ENCODE peak calls at places on chromosomes 13 and 19, in ten cellular contexts. One of them, this sample, is unnamed.

GRCh38 chr13:49681837-49682236 is 9.4 kb downstream of the EBPL start:
- DNase-seq in CD4-positive, alpha-beta memory T cell: no peak
- DNase-seq in CD8-positive, alpha-beta T cell: no peak
- DNase-seq in fibroblast of mammary gland: peak; percentile 46
- DNase-seq in amniotic stem cell: no peak
- DNase-seq in stimulated activated CD4-positive, alpha-beta T cell treated with anti-CD3 and anti-CD28 coated beads, Interleukin-12 subunit alpha, Interleukin-12 subunit beta, amount 100 ng/mL, for 4 hours: no peak
- DNase-seq in T-cell: no peak
- DNase-seq in left ventricle myocardium superior: no peak
- DNase-seq in left colon: no peak
- DNase-seq in nucleus accumbens: no peak
- DNase-seq in this sample: no peak

GRCh38 chr19:39532233-39533002 is at the start of gene EID2B:
- DNase-seq in CD8-positive, alpha-beta T cell: peak; percentile 83
- DNase-seq in fibroblast of mammary gland: peak; percentile 96
- DNase-seq in nucleus accumbens: peak; percentile 95
- DNase-seq in left colon: peak; percentile 92
- DNase-seq in amniotic stem cell: peak; percentile 86
- DNase-seq in stimulated activated CD4-positive, alpha-beta T cell treated with anti-CD3 and anti-CD28 coated beads, Interleukin-12 subunit alpha, Interleukin-12 subunit beta, amount 100 ng/mL, for 4 hours: peak; percentile 96
- DNase-seq in T-cell: peak; percentile 88
- DNase-seq in CD4-positive, alpha-beta memory T cell: peak; percentile 93
- DNase-seq in left ventricle myocardium superior: peak; percentile 99
- DNase-seq in this sample: peak; percentile 88

GRCh38 chr19:39130337-39131254 is 5.0 kb downstream of the PAK4 start:
- DNase-seq in left ventricle myocardium superior: no peak
- DNase-seq in left colon: no peak
- DNase-seq in CD4-positive, alpha-beta memory T cell: no peak
- DNase-seq in nucleus accumbens: no peak
- DNase-seq in stimulated activated CD4-positive, alpha-beta T cell treated with anti-CD3 and anti-CD28 coated beads, Interleukin-12 subunit alpha, Interleukin-12 subunit beta, amount 100 ng/mL, for 4 hours: no peak
- DNase-seq in T-cell: no peak
- DNase-seq in fibroblast of mammary gland: no peak
- DNase-seq in CD8-positive, alpha-beta T cell: no peak
- DNase-seq in amniotic stem cell: no peak
- DNase-seq in this sample: no peak

GRCh38 chr13:39862891-39863290 is 207.4 kb downstream of the COG6 start:
- DNase-seq in T-cell: no peak
- DNase-seq in nucleus accumbens: no peak
- DNase-seq in amniotic stem cell: no peak
- DNase-seq in stimulated activated CD4-positive, alpha-beta T cell treated with anti-CD3 and anti-CD28 coated beads, Interleukin-12 subunit alpha, Interleukin-12 subunit beta, amount 100 ng/mL, for 4 hours: no peak
- DNase-seq in left colon: no peak
- DNase-seq in fibroblast of mammary gland: no peak
- DNase-seq in CD8-positive, alpha-beta T cell: no peak
- DNase-seq in left ventricle myocardium superior: no peak
- DNase-seq in CD4-positive, alpha-beta memory T cell: no peak
- DNase-seq in this sample: no peak

GRCh38 chr19:29927944-29928669 is 13.9 kb upstream of the URI1 start:
- DNase-seq in left colon: no peak
- DNase-seq in nucleus accumbens: peak; percentile 8
- DNase-seq in CD8-positive, alpha-beta T cell: no peak
- DNase-seq in CD4-positive, alpha-beta memory T cell: no peak
- DNase-seq in amniotic stem cell: no peak
- DNase-seq in left ventricle myocardium superior: no peak
- DNase-seq in stimulated activated CD4-positive, alpha-beta T cell treated with anti-CD3 and anti-CD28 coated beads, Interleukin-12 subunit alpha, Interleukin-12 subunit beta, amount 100 ng/mL, for 4 hours: no peak
- DNase-seq in T-cell: no peak
- DNase-seq in fibroblast of mammary gland: no peak
- DNase-seq in this sample: no peak

GRCh38 chr19:50172726-50173125 is 9.6 kb upstream of the IZUMO2 start:
- DNase-seq in T-cell: no peak
- DNase-seq in nucleus accumbens: no peak
- DNase-seq in left ventricle myocardium superior: no peak
- DNase-seq in CD8-positive, alpha-beta T cell: no peak
- DNase-seq in CD4-positive, alpha-beta memory T cell: no peak
- DNase-seq in left colon: no peak
- DNase-seq in stimulated activated CD4-positive, alpha-beta T cell treated with anti-CD3 and anti-CD28 coated beads, Interleukin-12 subunit alpha, Interleukin-12 subunit beta, amount 100 ng/mL, for 4 hours: no peak
- DNase-seq in fibroblast of mammary gland: no peak
- DNase-seq in amniotic stem cell: no peak
- DNase-seq in this sample: no peak

GRCh38 chr19:19334063-19334988 is 13.7 kb downstream of the MAU2 start:
- DNase-seq in nucleus accumbens: no peak
- DNase-seq in amniotic stem cell: no peak
- DNase-seq in left ventricle myocardium superior: no peak
- DNase-seq in T-cell: no peak
- DNase-seq in stimulated activated CD4-positive, alpha-beta T cell treated with anti-CD3 and anti-CD28 coated beads, Interleukin-12 subunit alpha, Interleukin-12 subunit beta, amount 100 ng/mL, for 4 hours: no peak
- DNase-seq in CD8-positive, alpha-beta T cell: no peak
- DNase-seq in left colon: no peak
- DNase-seq in CD4-positive, alpha-beta memory T cell: no peak
- DNase-seq in fibroblast of mammary gland: no peak
- DNase-seq in this sample: no peak

GRCh38 chr13:67934615-67935330 is 704.6 kb upstream of the PCDH9 start:
- DNase-seq in nucleus accumbens: no peak
- DNase-seq in T-cell: no peak
- DNase-seq in left ventricle myocardium superior: no peak
- DNase-seq in CD8-positive, alpha-beta T cell: no peak
- DNase-seq in CD4-positive, alpha-beta memory T cell: no peak
- DNase-seq in stimulated activated CD4-positive, alpha-beta T cell treated with anti-CD3 and anti-CD28 coated beads, Interleukin-12 subunit alpha, Interleukin-12 subunit beta, amount 100 ng/mL, for 4 hours: no peak
- DNase-seq in fibroblast of mammary gland: no peak
- DNase-seq in left colon: no peak
- DNase-seq in amniotic stem cell: no peak
- DNase-seq in this sample: no peak

GRCh38 chr19:35777411-35777841 is 2.1 kb downstream of the ARHGAP33 start:
- DNase-seq in left ventricle myocardium superior: no peak
- DNase-seq in fibroblast of mammary gland: no peak
- DNase-seq in left colon: no peak
- DNase-seq in stimulated activated CD4-positive, alpha-beta T cell treated with anti-CD3 and anti-CD28 coated beads, Interleukin-12 subunit alpha, Interleukin-12 subunit beta, amount 100 ng/mL, for 4 hours: no peak
- DNase-seq in nucleus accumbens: peak; percentile 39
- DNase-seq in amniotic stem cell: no peak
- DNase-seq in T-cell: no peak
- DNase-seq in CD8-positive, alpha-beta T cell: no peak
- DNase-seq in CD4-positive, alpha-beta memory T cell: no peak
- DNase-seq in this sample: no peak

GRCh38 chr19:13099073-13099999 is 3.3 kb downstream of the LYL1 start:
- DNase-seq in stimulated activated CD4-positive, alpha-beta T cell treated with anti-CD3 and anti-CD28 coated beads, Interleukin-12 subunit alpha, Interleukin-12 subunit beta, amount 100 ng/mL, for 4 hours: peak; percentile 70
- DNase-seq in CD8-positive, alpha-beta T cell: peak; percentile 61
- DNase-seq in left colon: peak; percentile 88
- DNase-seq in nucleus accumbens: peak; percentile 42
- DNase-seq in CD4-positive, alpha-beta memory T cell: peak; percentile 83
- DNase-seq in amniotic stem cell: no peak
- DNase-seq in T-cell: peak; percentile 74
- DNase-seq in left ventricle myocardium superior: peak; percentile 84
- DNase-seq in fibroblast of mammary gland: peak; percentile 38
- DNase-seq in this sample: no peak

GRCh38 chr13:65836066-65836465 is 1394.1 kb downstream of the PCDH9 start:
- DNase-seq in amniotic stem cell: no peak
- DNase-seq in stimulated activated CD4-positive, alpha-beta T cell treated with anti-CD3 and anti-CD28 coated beads, Interleukin-12 subunit alpha, Interleukin-12 subunit beta, amount 100 ng/mL, for 4 hours: no peak
- DNase-seq in CD4-positive, alpha-beta memory T cell: no peak
- DNase-seq in nucleus accumbens: no peak
- DNase-seq in left ventricle myocardium superior: no peak
- DNase-seq in left colon: no peak
- DNase-seq in fibroblast of mammary gland: no peak
- DNase-seq in T-cell: no peak
- DNase-seq in CD8-positive, alpha-beta T cell: no peak
- DNase-seq in this sample: no peak

GRCh38 chr13:110680852-110681251 is 25.1 kb downstream of the CARS2 start:
- DNase-seq in fibroblast of mammary gland: peak; percentile 29
- DNase-seq in T-cell: no peak
- DNase-seq in stimulated activated CD4-positive, alpha-beta T cell treated with anti-CD3 and anti-CD28 coated beads, Interleukin-12 subunit alpha, Interleukin-12 subunit beta, amount 100 ng/mL, for 4 hours: no peak
- DNase-seq in left ventricle myocardium superior: no peak
- DNase-seq in CD4-positive, alpha-beta memory T cell: peak; percentile 20
- DNase-seq in nucleus accumbens: no peak
- DNase-seq in CD8-positive, alpha-beta T cell: no peak
- DNase-seq in left colon: no peak
- DNase-seq in amniotic stem cell: no peak
- DNase-seq in this sample: peak; percentile 10

GRCh38 chr19:4374451-4375163 is 25.7 kb downstream of the SH3GL1 start:
- DNase-seq in T-cell: no peak
- DNase-seq in CD8-positive, alpha-beta T cell: no peak
- DNase-seq in left colon: peak; percentile 68
- DNase-seq in CD4-positive, alpha-beta memory T cell: no peak
- DNase-seq in stimulated activated CD4-positive, alpha-beta T cell treated with anti-CD3 and anti-CD28 coated beads, Interleukin-12 subunit alpha, Interleukin-12 subunit beta, amount 100 ng/mL, for 4 hours: no peak
- DNase-seq in left ventricle myocardium superior: peak; percentile 85
- DNase-seq in nucleus accumbens: no peak
- DNase-seq in amniotic stem cell: peak; percentile 55
- DNase-seq in fibroblast of mammary gland: peak; percentile 96
- DNase-seq in this sample: peak; percentile 63

GRCh38 chr13:31174018-31174417 is 12.3 kb upstream of the HSPH1 start:
- DNase-seq in stimulated activated CD4-positive, alpha-beta T cell treated with anti-CD3 and anti-CD28 coated beads, Interleukin-12 subunit alpha, Interleukin-12 subunit beta, amount 100 ng/mL, for 4 hours: no peak
- DNase-seq in nucleus accumbens: peak; percentile 21
- DNase-seq in left ventricle myocardium superior: no peak
- DNase-seq in CD8-positive, alpha-beta T cell: no peak
- DNase-seq in amniotic stem cell: no peak
- DNase-seq in fibroblast of mammary gland: peak; percentile 22
- DNase-seq in T-cell: no peak
- DNase-seq in CD4-positive, alpha-beta memory T cell: no peak
- DNase-seq in left colon: no peak
- DNase-seq in this sample: no peak

GRCh38 chr19:48918801-48919247 is 14.7 kb upstream of the DHDH start:
- DNase-seq in T-cell: no peak
- DNase-seq in left colon: no peak
- DNase-seq in nucleus accumbens: peak; percentile 29
- DNase-seq in amniotic stem cell: no peak
- DNase-seq in CD4-positive, alpha-beta memory T cell: no peak
- DNase-seq in left ventricle myocardium superior: no peak
- DNase-seq in fibroblast of mammary gland: no peak
- DNase-seq in stimulated activated CD4-positive, alpha-beta T cell treated with anti-CD3 and anti-CD28 coated beads, Interleukin-12 subunit alpha, Interleukin-12 subunit beta, amount 100 ng/mL, for 4 hours: no peak
- DNase-seq in CD8-positive, alpha-beta T cell: no peak
- DNase-seq in this sample: no peak

GRCh38 chr13:111397202-111397880 is 76.9 kb downstream of the TEX29 start:
- DNase-seq in CD8-positive, alpha-beta T cell: no peak
- DNase-seq in left colon: no peak
- DNase-seq in left ventricle myocardium superior: no peak
- DNase-seq in T-cell: no peak
- DNase-seq in fibroblast of mammary gland: no peak
- DNase-seq in stimulated activated CD4-positive, alpha-beta T cell treated with anti-CD3 and anti-CD28 coated beads, Interleukin-12 subunit alpha, Interleukin-12 subunit beta, amount 100 ng/mL, for 4 hours: no peak
- DNase-seq in CD4-positive, alpha-beta memory T cell: no peak
- DNase-seq in amniotic stem cell: no peak
- DNase-seq in nucleus accumbens: no peak
- DNase-seq in this sample: no peak

GRCh38 chr19:56066152-56067023 is 54.7 kb downstream of the ZNF787 start:
- DNase-seq in left ventricle myocardium superior: peak; percentile 81
- DNase-seq in fibroblast of mammary gland: peak; percentile 38
- DNase-seq in CD8-positive, alpha-beta T cell: peak; percentile 26
- DNase-seq in left colon: no peak
- DNase-seq in stimulated activated CD4-positive, alpha-beta T cell treated with anti-CD3 and anti-CD28 coated beads, Interleukin-12 subunit alpha, Interleukin-12 subunit beta, amount 100 ng/mL, for 4 hours: peak; percentile 59
- DNase-seq in CD4-positive, alpha-beta memory T cell: peak; percentile 61
- DNase-seq in amniotic stem cell: no peak
- DNase-seq in nucleus accumbens: peak; percentile 79
- DNase-seq in T-cell: peak; percentile 22
- DNase-seq in this sample: peak; percentile 44

GRCh38 chr13:58712191-58712590 is 1080.6 kb downstream of the PCDH17 start:
- DNase-seq in left ventricle myocardium superior: no peak
- DNase-seq in fibroblast of mammary gland: no peak
- DNase-seq in amniotic stem cell: no peak
- DNase-seq in stimulated activated CD4-positive, alpha-beta T cell treated with anti-CD3 and anti-CD28 coated beads, Interleukin-12 subunit alpha, Interleukin-12 subunit beta, amount 100 ng/mL, for 4 hours: no peak
- DNase-seq in left colon: no peak
- DNase-seq in T-cell: no peak
- DNase-seq in CD4-positive, alpha-beta memory T cell: no peak
- DNase-seq in nucleus accumbens: peak; percentile 2
- DNase-seq in CD8-positive, alpha-beta T cell: no peak
- DNase-seq in this sample: no peak

GRCh38 chr13:47215741-47216140 is 318.9 kb upstream of the HTR2A start:
- DNase-seq in left colon: no peak
- DNase-seq in CD8-positive, alpha-beta T cell: no peak
- DNase-seq in amniotic stem cell: peak; percentile 16
- DNase-seq in fibroblast of mammary gland: peak; percentile 94
- DNase-seq in nucleus accumbens: no peak
- DNase-seq in CD4-positive, alpha-beta memory T cell: no peak
- DNase-seq in stimulated activated CD4-positive, alpha-beta T cell treated with anti-CD3 and anti-CD28 coated beads, Interleukin-12 subunit alpha, Interleukin-12 subunit beta, amount 100 ng/mL, for 4 hours: no peak
- DNase-seq in left ventricle myocardium superior: no peak
- DNase-seq in T-cell: no peak
- DNase-seq in this sample: no peak

GRCh38 chr13:30477346-30478235 is 11.9 kb upstream of the HMGB1 start:
- DNase-seq in stimulated activated CD4-positive, alpha-beta T cell treated with anti-CD3 and anti-CD28 coated beads, Interleukin-12 subunit alpha, Interleukin-12 subunit beta, amount 100 ng/mL, for 4 hours: no peak
- DNase-seq in T-cell: no peak
- DNase-seq in left colon: no peak
- DNase-seq in left ventricle myocardium superior: no peak
- DNase-seq in CD4-positive, alpha-beta memory T cell: no peak
- DNase-seq in CD8-positive, alpha-beta T cell: no peak
- DNase-seq in amniotic stem cell: no peak
- DNase-seq in nucleus accumbens: no peak
- DNase-seq in fibroblast of mammary gland: no peak
- DNase-seq in this sample: no peak

GRCh38 chr19:13169769-13170168 is 19.6 kb downstream of the IER2 start:
- DNase-seq in left colon: peak; percentile 66
- DNase-seq in CD8-positive, alpha-beta T cell: no peak
- DNase-seq in CD4-positive, alpha-beta memory T cell: no peak
- DNase-seq in amniotic stem cell: no peak
- DNase-seq in nucleus accumbens: no peak
- DNase-seq in T-cell: no peak
- DNase-seq in fibroblast of mammary gland: peak; percentile 80
- DNase-seq in left ventricle myocardium superior: no peak
- DNase-seq in stimulated activated CD4-positive, alpha-beta T cell treated with anti-CD3 and anti-CD28 coated beads, Interleukin-12 subunit alpha, Interleukin-12 subunit beta, amount 100 ng/mL, for 4 hours: no peak
- DNase-seq in this sample: peak; percentile 91

GRCh38 chr19:6660930-6661329 is 9.0 kb downstream of the TNFSF14 start:
- DNase-seq in stimulated activated CD4-positive, alpha-beta T cell treated with anti-CD3 and anti-CD28 coated beads, Interleukin-12 subunit alpha, Interleukin-12 subunit beta, amount 100 ng/mL, for 4 hours: no peak
- DNase-seq in left colon: no peak
- DNase-seq in nucleus accumbens: no peak
- DNase-seq in T-cell: no peak
- DNase-seq in CD8-positive, alpha-beta T cell: no peak
- DNase-seq in fibroblast of mammary gland: no peak
- DNase-seq in left ventricle myocardium superior: no peak
- DNase-seq in amniotic stem cell: no peak
- DNase-seq in CD4-positive, alpha-beta memory T cell: no peak
- DNase-seq in this sample: no peak

GRCh38 chr19:30167206-30167903 is 204.8 kb upstream of the ZNF536 start:
- DNase-seq in nucleus accumbens: no peak
- DNase-seq in left colon: no peak
- DNase-seq in CD4-positive, alpha-beta memory T cell: no peak
- DNase-seq in amniotic stem cell: no peak
- DNase-seq in left ventricle myocardium superior: no peak
- DNase-seq in T-cell: no peak
- DNase-seq in fibroblast of mammary gland: no peak
- DNase-seq in CD8-positive, alpha-beta T cell: no peak
- DNase-seq in stimulated activated CD4-positive, alpha-beta T cell treated with anti-CD3 and anti-CD28 coated beads, Interleukin-12 subunit alpha, Interleukin-12 subunit beta, amount 100 ng/mL, for 4 hours: no peak
- DNase-seq in this sample: no peak

GRCh38 chr13:114155923-114156883 is 22.9 kb upstream of the CFAP97D2 start:
- DNase-seq in stimulated activated CD4-positive, alpha-beta T cell treated with anti-CD3 and anti-CD28 coated beads, Interleukin-12 subunit alpha, Interleukin-12 subunit beta, amount 100 ng/mL, for 4 hours: no peak
- DNase-seq in CD4-positive, alpha-beta memory T cell: no peak
- DNase-seq in CD8-positive, alpha-beta T cell: no peak
- DNase-seq in left ventricle myocardium superior: no peak
- DNase-seq in left colon: no peak
- DNase-seq in amniotic stem cell: no peak
- DNase-seq in fibroblast of mammary gland: no peak
- DNase-seq in nucleus accumbens: no peak
- DNase-seq in T-cell: no peak
- DNase-seq in this sample: no peak

GRCh38 chr13:113810640-113811039 is 51.6 kb downstream of the TMEM255B start:
- DNase-seq in fibroblast of mammary gland: no peak
- DNase-seq in left colon: no peak
- DNase-seq in T-cell: no peak
- DNase-seq in left ventricle myocardium superior: no peak
- DNase-seq in stimulated activated CD4-positive, alpha-beta T cell treated with anti-CD3 and anti-CD28 coated beads, Interleukin-12 subunit alpha, Interleukin-12 subunit beta, amount 100 ng/mL, for 4 hours: no peak
- DNase-seq in amniotic stem cell: no peak
- DNase-seq in CD8-positive, alpha-beta T cell: no peak
- DNase-seq in nucleus accumbens: no peak
- DNase-seq in CD4-positive, alpha-beta memory T cell: no peak
- DNase-seq in this sample: no peak

GRCh38 chr13:110067355-110068175 is 239.4 kb downstream of the COL4A1 start:
- DNase-seq in CD8-positive, alpha-beta T cell: no peak
- DNase-seq in nucleus accumbens: no peak
- DNase-seq in T-cell: no peak
- DNase-seq in left ventricle myocardium superior: no peak
- DNase-seq in amniotic stem cell: no peak
- DNase-seq in left colon: no peak
- DNase-seq in stimulated activated CD4-positive, alpha-beta T cell treated with anti-CD3 and anti-CD28 coated beads, Interleukin-12 subunit alpha, Interleukin-12 subunit beta, amount 100 ng/mL, for 4 hours: no peak
- DNase-seq in CD4-positive, alpha-beta memory T cell: no peak
- DNase-seq in fibroblast of mammary gland: peak; percentile 24
- DNase-seq in this sample: no peak

GRCh38 chr13:28805193-28805819 is 14.8 kb upstream of the MTUS2 start:
- DNase-seq in fibroblast of mammary gland: peak; percentile 10
- DNase-seq in stimulated activated CD4-positive, alpha-beta T cell treated with anti-CD3 and anti-CD28 coated beads, Interleukin-12 subunit alpha, Interleukin-12 subunit beta, amount 100 ng/mL, for 4 hours: peak; percentile 18
- DNase-seq in amniotic stem cell: no peak
- DNase-seq in left ventricle myocardium superior: peak; percentile 62
- DNase-seq in left colon: no peak
- DNase-seq in CD4-positive, alpha-beta memory T cell: no peak
- DNase-seq in T-cell: no peak
- DNase-seq in nucleus accumbens: no peak
- DNase-seq in CD8-positive, alpha-beta T cell: no peak
- DNase-seq in this sample: no peak

GRCh38 chr19:33426621-33427475 is 53.3 kb downstream of the CEBPG start:
- DNase-seq in nucleus accumbens: no peak
- DNase-seq in amniotic stem cell: no peak
- DNase-seq in stimulated activated CD4-positive, alpha-beta T cell treated with anti-CD3 and anti-CD28 coated beads, Interleukin-12 subunit alpha, Interleukin-12 subunit beta, amount 100 ng/mL, for 4 hours: no peak
- DNase-seq in CD4-positive, alpha-beta memory T cell: no peak
- DNase-seq in left ventricle myocardium superior: peak; percentile 16
- DNase-seq in T-cell: no peak
- DNase-seq in fibroblast of mammary gland: no peak
- DNase-seq in CD8-positive, alpha-beta T cell: no peak
- DNase-seq in left colon: peak; percentile 19
- DNase-seq in this sample: no peak